ENCODE peak calls at places on chromosomes 2 and 18, in four cellular contexts. X is neural crest cell, D is HFFc6, S is Calu3. Q is an unnamed sample.

GRCh38 chr2:38245114-38245641 is 131.9 kb downstream of the ATL2 start:
- DNase-seq in X (no peak), D (no peak), S (peak; percentile 31), Q (no peak)

GRCh38 chr2:54572262-54572635 is 116.1 kb downstream of the SPTBN1 start:
- DNase-seq in X (no peak), D (peak; percentile 58), S (peak; percentile 55), Q (no peak)

GRCh38 chr2:217655656-217656055 is 347.1 kb downstream of the TNS1 start:
- DNase-seq in X (no peak), D (no peak), S (no peak), Q (no peak)

GRCh38 chr2:161761160-161761559 is 136.9 kb downstream of the SLC4A10 start:
- DNase-seq in X (no peak), D (no peak), S (no peak), Q (no peak)

GRCh38 chr2:161166538-161167409 is 6.5 kb downstream of the TANK start:
- DNase-seq in X (no peak), D (no peak), S (no peak), Q (peak; percentile 68)

GRCh38 chr2:161416633-161417427 is 733 bp downstream of the TBR1 start:
- DNase-seq in X (peak; percentile 5), D (no peak), S (no peak), Q (peak; percentile 29)

GRCh38 chr2:38909872-38910271 is 20.2 kb downstream of the ARHGEF33 start:
- DNase-seq in X (no peak), D (no peak), S (no peak), Q (no peak)

GRCh38 chr2:191446910-191447309 is 201.7 kb downstream of the MYO1B start:
- DNase-seq in X (no peak), D (no peak), S (no peak), Q (no peak)

GRCh38 chr18:47254341-47254939 is 3.0 kb upstream of the SKOR2 start:
- DNase-seq in X (peak; percentile 82), D (no peak), S (peak; percentile 8), Q (peak; percentile 48)

GRCh38 chr2:216687646-216688045 is 7.7 kb downstream of the IGFBP5 start:
- DNase-seq in X (no peak), D (no peak), S (peak; percentile 35), Q (no peak)

GRCh38 chr2:200408428-200409311 is 101.2 kb downstream of the KCTD18 start:
- DNase-seq in X (no peak), D (peak; percentile 76), S (peak; percentile 66), Q (no peak)

GRCh38 chr18:67010916-67011315 is 407.0 kb upstream of the CDH19 start:
- DNase-seq in X (no peak), D (no peak), S (no peak), Q (no peak)

GRCh38 chr18:75223687-75224347 is 13.2 kb downstream of the TSHZ1 start:
- DNase-seq in X (no peak), D (no peak), S (no peak), Q (no peak)

GRCh38 chr2:63613391-63613901 is 24.7 kb downstream of the MDH1 start:
- DNase-seq in X (no peak), D (no peak), S (no peak), Q (no peak)

DNA sequence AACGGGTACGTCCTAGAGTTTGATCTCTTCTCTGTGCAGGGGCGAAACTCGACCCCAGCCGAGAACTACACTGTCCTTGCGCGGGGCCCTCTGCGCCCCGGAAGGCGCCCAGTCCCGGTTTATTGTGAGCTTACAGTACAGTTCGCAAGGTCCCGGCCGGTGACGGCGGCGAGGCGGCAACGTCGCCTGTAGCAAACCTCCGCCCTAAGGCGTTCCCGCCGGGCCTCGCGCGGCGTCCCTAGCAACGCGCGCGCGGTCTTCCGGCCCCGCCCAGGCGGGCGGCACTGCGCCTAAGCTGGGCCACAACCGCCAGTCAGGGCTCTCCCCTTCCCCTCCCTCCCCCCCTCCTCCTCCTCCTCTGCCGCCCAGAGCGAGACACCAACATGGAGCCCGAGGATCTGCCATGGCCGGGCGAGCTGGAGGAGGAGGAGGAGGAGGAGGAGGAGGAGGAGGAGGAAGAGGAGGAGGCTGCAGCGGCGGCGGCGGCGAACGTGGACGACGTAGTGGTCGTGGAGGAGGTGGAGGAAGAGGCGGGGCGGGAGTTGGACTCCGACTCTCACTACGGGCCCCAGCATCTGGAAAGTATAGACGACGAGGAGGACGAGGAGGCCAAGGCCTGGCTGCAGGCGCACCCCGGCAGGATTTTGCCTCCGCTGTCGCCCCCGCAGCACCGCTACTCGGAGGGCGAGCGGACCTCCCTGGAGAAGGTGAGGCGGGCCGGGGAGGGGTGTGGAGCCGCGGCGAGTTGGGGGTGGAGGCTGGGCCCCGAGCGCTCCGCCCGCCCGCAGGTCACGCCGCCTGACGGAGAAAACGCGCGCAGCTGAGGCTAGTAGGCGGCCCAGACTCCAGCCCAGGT is at the start of gene ALMS1:
- DNase-seq in X (peak; percentile 75), D (peak; percentile 88), S (peak; percentile 89), Q (peak; percentile 95)
- TF ChIP-seq CTCF in X (peak; percentile 43), D (peak; percentile 46), S (no peak), Q (peak; percentile 5)

DNA sequence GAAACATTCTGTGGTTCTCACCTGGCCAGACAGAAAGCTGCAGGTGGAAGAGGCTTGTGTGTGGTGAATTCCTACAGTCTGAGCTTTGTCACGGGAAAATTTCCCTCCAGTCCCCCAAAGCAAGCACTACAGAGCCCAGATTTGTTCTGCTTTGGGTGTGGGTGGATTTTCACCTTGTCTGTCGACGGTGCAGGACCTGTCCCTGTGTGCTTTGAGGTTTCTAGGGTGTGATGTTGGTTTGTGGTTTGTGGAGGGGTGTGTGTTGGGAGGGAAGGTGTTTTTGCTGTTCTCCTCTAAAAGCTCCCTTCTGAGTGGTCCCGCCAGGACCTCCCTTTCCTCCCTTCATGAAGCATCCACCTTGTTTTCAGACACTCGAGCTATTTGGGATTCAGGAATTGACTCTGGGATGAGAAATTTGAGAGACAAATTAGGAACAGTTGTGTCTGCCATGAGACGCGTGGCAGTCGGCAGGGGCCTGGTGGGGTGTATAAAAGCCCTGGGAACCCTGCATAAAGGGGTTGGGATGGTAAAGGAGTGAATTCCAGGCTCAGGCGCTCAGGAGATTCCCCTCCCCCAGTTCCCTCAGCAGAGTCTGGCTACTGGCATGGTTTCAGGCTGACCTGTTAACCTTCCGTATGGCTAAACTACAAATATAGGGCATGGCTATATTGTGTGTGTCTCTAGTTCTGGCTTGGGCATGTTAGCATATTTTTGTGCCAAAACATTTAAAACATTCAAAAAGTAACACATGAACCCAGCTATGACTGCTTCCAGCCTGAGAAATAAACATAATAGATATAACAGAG is 65.5 kb downstream of the DGKD start:
- DNase-seq in X (no peak), D (no peak), S (no peak), Q (peak; percentile 55)
- TF ChIP-seq CTCF in X (no peak), D (no peak), S (no peak), Q (no peak)

GRCh38 chr2:219823566-219823965 is 196.1 kb downstream of the SLC4A3 start:
- DNase-seq in X (no peak), D (no peak), S (no peak), Q (no peak)
- TF ChIP-seq CTCF in X (no peak), D (no peak), S (no peak), Q (no peak)

DNA sequence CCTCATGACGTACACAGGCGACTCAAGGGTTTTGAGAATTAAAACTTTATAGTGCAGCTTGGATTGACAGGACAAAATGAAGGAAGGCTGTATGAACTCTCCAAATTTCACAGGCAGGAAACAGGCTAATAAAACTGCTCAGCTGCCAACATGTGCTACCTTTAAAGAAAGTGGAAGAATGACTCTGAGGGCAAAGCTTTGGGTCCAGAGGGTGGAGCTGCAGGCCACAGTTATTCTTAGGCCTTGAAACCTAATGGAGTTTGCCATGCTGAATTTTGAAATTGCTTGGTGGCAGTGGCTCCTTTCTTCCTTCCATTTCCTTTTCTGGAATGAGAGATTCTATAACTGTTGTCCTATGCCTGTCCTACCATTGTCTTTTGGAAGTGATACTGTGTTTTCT is 34.8 kb downstream of the HAT1 start:
- DNase-seq in X (no peak), D (peak; percentile 12), S (no peak), Q (no peak)
- TF ChIP-seq CTCF in X (peak; percentile 19), D (peak; percentile 62), S (no peak), Q (no peak)

Q was measured in GM20000.